ENCODE peak calls at places on chromosomes 3 and 15, in seven cellular contexts. N, U, L, Y, K, X and E are unnamed samples.

GRCh38 chr15:70826634-70827033 is 27.3 kb downstream of the LARP6 start:
- DNase-seq in K (peak), Y (peak), U (peak), N (no peak), X (peak), L (peak), E (peak)

GRCh38 chr3:178152988-178153387 is 383.2 kb upstream of the KCNMB2 start:
- DNase-seq in K (no peak), N (no peak), Y (no peak), X (no peak), L (no peak), U (no peak), E (no peak)

GRCh38 chr3:10546887-10547286 is 41.5 kb upstream of the ATP2B2 start:
- DNase-seq in N (no peak), K (no peak), U (no peak), L (no peak), X (no peak), Y (no peak), E (no peak)

GRCh38 chr3:171157286-171157685 is 130.8 kb upstream of the SLC2A2 start:
- DNase-seq in Y (peak), K (no peak), L (no peak), N (no peak), U (no peak), X (no peak), E (no peak)

GRCh38 chr15:40300367-40300766 is 7.4 kb downstream of the PLCB2 start:
- DNase-seq in L (no peak), U (no peak), Y (no peak), X (no peak), K (no peak), N (no peak), E (no peak)

GRCh38 chr3:124916837-124917409 is 17.6 kb downstream of the MUC13 start:
- DNase-seq in K (no peak), Y (peak), X (no peak), N (no peak), U (no peak), L (no peak), E (no peak)

GRCh38 chr3:115862099-115862498 is 238.8 kb downstream of the GAP43 start:
- DNase-seq in Y (no peak), K (no peak), L (no peak), U (no peak), X (no peak), N (no peak), E (no peak)

GRCh38 chr15:32683906-32684584 is 33.8 kb upstream of the GREM1 start:
- DNase-seq in K (peak), N (no peak), U (no peak), L (peak), X (peak), Y (peak), E (peak)

GRCh38 chr3:84175449-84175848 is 783.3 kb upstream of the CADM2 start:
- DNase-seq in N (no peak), Y (no peak), K (no peak), L (no peak), X (peak), U (no peak), E (no peak)

GRCh38 chr15:40092416-40093223 is 16.1 kb downstream of the BMF start:
- DNase-seq in Y (peak), X (peak), K (peak), L (no peak), U (peak), N (no peak), E (peak)

GRCh38 chr3:154765241-154765640 is 314.9 kb upstream of the MME start:
- DNase-seq in X (no peak), L (no peak), N (no peak), Y (no peak), U (no peak), K (no peak), E (no peak)

GRCh38 chr3:171829841-171830559 is 13.1 kb upstream of the TMEM212 start:
- DNase-seq in U (peak), X (peak), Y (peak), K (peak), N (peak), L (peak), E (peak)

GRCh38 chr15:68230157-68231100 is 901 bp upstream of the CLN6 start:
- DNase-seq in N (no peak), X (no peak), Y (no peak), K (no peak), U (peak), L (no peak), E (peak)

GRCh38 chr15:75235760-75236729 is 22.1 kb upstream of the GOLGA6C start:
- DNase-seq in K (no peak), N (no peak), Y (no peak), X (no peak), U (no peak), L (no peak), E (no peak)

GRCh38 chr15:48851956-48852355 is 26.0 kb upstream of the EID1 start:
- DNase-seq in N (no peak), X (no peak), K (no peak), Y (no peak), U (no peak), L (no peak), E (no peak)

GRCh38 chr3:14525685-14526631 is 14.2 kb downstream of the GRIP2 start:
- DNase-seq in N (no peak), U (no peak), X (peak), L (peak), K (peak), Y (peak), E (peak)

GRCh38 chr3:98972155-98972554 is 70.7 kb upstream of the DCBLD2 start:
- DNase-seq in L (peak), Y (peak), K (peak), U (no peak), N (no peak), X (peak), E (peak)

GRCh38 chr3:69282191-69282590 is 103.7 kb downstream of the FRMD4B start:
- DNase-seq in L (no peak), U (no peak), N (peak), K (no peak), X (peak), Y (no peak), E (no peak)

GRCh38 chr3:15918988-15919387 is 121.2 kb upstream of the ANKRD28 start:
- DNase-seq in N (no peak), U (no peak), L (no peak), Y (no peak), K (no peak), X (no peak), E (no peak)

GRCh38 chr3:123272547-123272946 is 70.8 kb downstream of the SEC22A start:
- DNase-seq in K (peak), X (peak), Y (peak), N (no peak), L (peak), U (no peak), E (peak)

GRCh38 chr3:124360140-124360539 is 368.2 kb upstream of the ROPN1 start:
- DNase-seq in Y (no peak), U (no peak), L (no peak), K (peak), N (no peak), X (peak), E (peak)

GRCh38 chr3:140911822-140912221 is 29.8 kb upstream of the SLC25A36 start:
- DNase-seq in Y (no peak), N (no peak), L (no peak), K (no peak), U (no peak), X (no peak), E (no peak)

GRCh38 chr3:89067736-89068135 is 39.7 kb upstream of the EPHA3 start:
- DNase-seq in K (no peak), X (no peak), L (no peak), U (no peak), N (no peak), Y (no peak), E (no peak)

GRCh38 chr3:54356299-54357037 is 234.1 kb downstream of the CACNA2D3 start:
- DNase-seq in L (no peak), X (peak), K (peak), U (no peak), N (no peak), Y (peak), E (peak)

GRCh38 chr3:12060139-12060831 is 56.1 kb downstream of the SYN2 start:
- DNase-seq in Y (no peak), L (no peak), X (no peak), U (no peak), K (no peak), N (no peak), E (no peak)

GRCh38 chr3:54964081-54964480 is 36.2 kb upstream of the LRTM1 start:
- DNase-seq in X (no peak), N (no peak), L (no peak), Y (no peak), U (no peak), K (no peak), E (no peak)

GRCh38 chr3:101695779-101696372 is 9.4 kb upstream of the RPL24 start:
- DNase-seq in N (no peak), K (peak), X (peak), Y (peak), L (peak), U (no peak), E (peak)

GRCh38 chr3:154783053-154784037 is 296.8 kb upstream of the MME start:
- DNase-seq in N (no peak), X (no peak), Y (no peak), K (no peak), U (no peak), L (no peak), E (no peak)

GRCh38 chr3:4972652-4973643 is 6.3 kb upstream of the BHLHE40 start:
- DNase-seq in N (no peak), K (no peak), U (no peak), Y (no peak), L (no peak), X (no peak), E (no peak)

GRCh38 chr15:90059208-90059985 is 42.9 kb downstream of the IDH2 start:
- DNase-seq in K (no peak), U (peak), L (no peak), Y (no peak), N (peak), X (no peak), E (no peak)

GRCh38 chr3:14907043-14907966 is 40.1 kb upstream of the NR2C2 start:
- DNase-seq in L (no peak), Y (no peak), X (no peak), N (no peak), U (peak), K (no peak), E (no peak)

GRCh38 chr3:141020139-141020940 is 30.8 kb upstream of the SPSB4 start:
- DNase-seq in X (peak), L (no peak), U (no peak), Y (no peak), N (no peak), K (peak), E (no peak)

GRCh38 chr3:52210550-52211046 is 12.6 kb downstream of the ALAS1 start:
- DNase-seq in X (no peak), N (no peak), L (no peak), Y (peak), K (no peak), U (no peak), E (peak)

GRCh38 chr3:35932995-35933394 is 293.7 kb downstream of the ARPP21 start:
- DNase-seq in U (no peak), K (peak), N (no peak), Y (peak), X (peak), L (peak), E (peak)

GRCh38 chr3:136036306-136036705 is 70.8 kb downstream of the PPP2R3A start:
- DNase-seq in L (no peak), X (no peak), K (no peak), Y (no peak), U (no peak), N (no peak), E (no peak)
- TF ChIP-seq CTCF in L (no peak), X (no peak), K (no peak), Y (no peak), U (no peak), N (no peak), E (no peak)

GRCh38 chr15:85972805-85973540 is 106.7 kb upstream of the AGBL1 start:
- DNase-seq in X (peak), N (no peak), L (no peak), K (peak), Y (no peak), U (no peak), E (no peak)

GRCh38 chr15:85974742-85975141 is 104.9 kb upstream of the AGBL1 start:
- DNase-seq in X (no peak), K (no peak), N (no peak), U (no peak), Y (no peak), L (no peak), E (no peak)

GRCh38 chr15:85974348-85974705 is 105.3 kb upstream of the AGBL1 start:
- DNase-seq in K (peak), L (no peak), Y (no peak), X (peak), N (no peak), U (no peak), E (no peak)

GRCh38 chr15:85976102-85976501 is 103.6 kb upstream of the AGBL1 start:
- DNase-seq in N (no peak), L (no peak), Y (no peak), X (no peak), K (no peak), U (no peak), E (no peak)

DNA sequence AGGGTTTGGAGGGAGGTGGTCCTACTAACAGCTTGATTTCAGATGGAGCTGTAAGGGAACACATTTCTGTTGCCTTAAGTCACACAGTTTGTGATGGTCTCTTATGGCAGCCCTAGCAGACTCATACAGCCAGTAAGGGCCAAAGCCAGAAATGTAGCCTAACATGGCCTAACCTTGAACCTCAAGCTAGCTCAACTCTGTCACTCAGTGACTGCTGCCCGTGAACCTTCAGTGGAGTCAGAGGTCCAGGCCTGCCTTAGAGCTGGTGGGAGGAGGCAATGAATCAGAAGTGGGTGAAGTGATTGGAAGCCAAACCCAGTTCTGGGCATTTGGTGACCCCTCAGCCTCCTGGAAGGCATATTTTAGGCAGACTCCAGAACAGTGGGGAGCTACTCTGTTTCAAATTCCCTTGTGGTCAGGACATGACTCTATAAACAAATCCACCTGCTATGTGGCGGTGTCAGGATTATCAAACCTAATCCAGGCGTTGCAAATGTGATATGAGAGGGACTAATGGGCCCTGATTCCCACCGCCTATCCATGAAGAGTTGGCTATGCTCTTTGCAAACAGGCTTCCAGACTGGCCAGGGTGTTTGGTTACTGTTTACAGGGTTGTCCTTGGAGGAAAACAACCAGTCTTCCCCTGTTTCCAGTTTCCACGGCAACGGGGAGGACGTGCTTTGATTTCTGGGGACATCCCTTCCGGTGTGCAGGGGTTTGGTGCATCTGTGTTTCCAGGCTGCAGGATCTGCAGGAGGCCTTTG is 105.9 kb upstream of the AGBL1 start:
- DNase-seq in Y (no peak), K (peak), L (no peak), X (peak), N (no peak), U (no peak), E (no peak)
- TF ChIP-seq CTCF in Y (no peak), K (no peak), L (no peak), X (no peak), N (no peak), U (no peak), E (no peak)

GRCh38 chr15:30990451-30991300 is 752 bp downstream of the MTMR10 start:
- DNase-seq in N (peak), X (peak), Y (no peak), K (peak), L (no peak), U (peak), E (peak)
- TF ChIP-seq CTCF in N (no peak), X (no peak), Y (no peak), K (no peak), L (no peak), U (no peak), E (no peak)

GRCh38 chr3:87145553-87145952 is 81.6 kb upstream of the CHMP2B start:
- DNase-seq in U (peak), X (no peak), Y (peak), N (peak), L (no peak), K (no peak), E (peak)
- TF ChIP-seq CTCF in U (no peak), X (peak), Y (peak), N (no peak), L (peak), K (no peak), E (peak)

GRCh38 chr15:83733691-83734090 is 79.8 kb downstream of the ADAMTSL3 start:
- DNase-seq in L (no peak), N (no peak), X (no peak), K (no peak), Y (no peak), U (no peak), E (no peak)

GRCh38 chr15:83732770-83733169 is 78.8 kb downstream of the ADAMTSL3 start:
- DNase-seq in U (no peak), N (no peak), X (peak), Y (no peak), L (no peak), K (no peak), E (no peak)

GRCh38 chr15:83733206-83733605 is 79.3 kb downstream of the ADAMTSL3 start:
- DNase-seq in N (no peak), X (peak), Y (peak), L (peak), U (no peak), K (peak), E (peak)

GRCh38 chr15:83732196-83732595 is 78.3 kb downstream of the ADAMTSL3 start:
- DNase-seq in X (no peak), L (no peak), K (no peak), N (no peak), Y (no peak), U (no peak), E (no peak)

GRCh38 chr15:83734487-83734886 is 80.6 kb downstream of the ADAMTSL3 start:
- DNase-seq in K (no peak), U (no peak), L (no peak), Y (peak), N (peak), X (no peak), E (no peak)
- TF ChIP-seq CTCF in K (no peak), U (no peak), L (peak), Y (peak), N (no peak), X (peak), E (peak)